ENCODE peak calls at places on chromosomes 11 and 22, in five cellular contexts. R, T, Z, W and F are unnamed samples.

GRCh38 chr11:43825217-43825816 is 55.3 kb upstream of the ALKBH3 start:
- DNase-seq in R (no peak), Z (no peak), T (peak; percentile 14), W (peak; percentile 13), F (peak; percentile 58)

GRCh38 chr11:120185678-120186407 is 25.0 kb upstream of the OAF start:
- DNase-seq in T (no peak), Z (no peak), R (peak; percentile 80), W (no peak), F (no peak)

GRCh38 chr22:17477401-17477833 is 85.9 kb upstream of the SLC25A18 start:
- DNase-seq in T (no peak), W (peak; percentile 5), Z (peak; percentile 49), R (no peak), F (no peak)

GRCh38 chr11:44733877-44734276 is 7.1 kb downstream of the TSPAN18 start:
- DNase-seq in Z (no peak), W (no peak), R (no peak), T (no peak), F (no peak)

GRCh38 chr22:27238935-27239510 is 562.5 kb downstream of the MN1 start:
- DNase-seq in R (no peak), Z (peak; percentile 52), W (no peak), T (peak; percentile 24), F (no peak)

GRCh38 chr11:15889972-15890371 is 466.4 kb downstream of the SOX6 start:
- DNase-seq in W (no peak), R (no peak), Z (no peak), T (no peak), F (no peak)

GRCh38 chr11:41479179-41479578 is 19.7 kb upstream of the LRRC4C start:
- DNase-seq in R (no peak), Z (no peak), T (no peak), W (no peak), F (no peak)

GRCh38 chr11:133843454-133843987 is 1.8 kb downstream of the SPATA19 start:
- DNase-seq in W (no peak), T (no peak), R (no peak), Z (no peak), F (no peak)

GRCh38 chr11:123122341-123122740 is 60.4 kb upstream of the HSPA8 start:
- DNase-seq in Z (no peak), W (no peak), T (no peak), R (peak; percentile 92), F (no peak)

GRCh38 chr11:17601206-17602075 is 54.4 kb downstream of the OTOG start:
- DNase-seq in T (peak; percentile 40), R (peak; percentile 76), Z (no peak), W (no peak), F (peak; percentile 57)

GRCh38 chr11:77198440-77198849 is 70.4 kb downstream of the MYO7A start:
- DNase-seq in Z (no peak), W (no peak), T (peak; percentile 84), R (no peak), F (peak; percentile 85)

GRCh38 chr11:94796863-94797262 is 28.7 kb downstream of the AMOTL1 start:
- DNase-seq in W (no peak), R (no peak), T (no peak), Z (no peak), F (no peak)
- H3K4me1 ChIP-seq in W (no peaks in the 10 kb centered on the region), R (peaks cover 53% of the 10 kb centered on the region), T (no peaks in the 10 kb centered on the region), Z (peaks cover 47% of the 10 kb centered on the region), F (no peaks in the 10 kb centered on the region)

DNA sequence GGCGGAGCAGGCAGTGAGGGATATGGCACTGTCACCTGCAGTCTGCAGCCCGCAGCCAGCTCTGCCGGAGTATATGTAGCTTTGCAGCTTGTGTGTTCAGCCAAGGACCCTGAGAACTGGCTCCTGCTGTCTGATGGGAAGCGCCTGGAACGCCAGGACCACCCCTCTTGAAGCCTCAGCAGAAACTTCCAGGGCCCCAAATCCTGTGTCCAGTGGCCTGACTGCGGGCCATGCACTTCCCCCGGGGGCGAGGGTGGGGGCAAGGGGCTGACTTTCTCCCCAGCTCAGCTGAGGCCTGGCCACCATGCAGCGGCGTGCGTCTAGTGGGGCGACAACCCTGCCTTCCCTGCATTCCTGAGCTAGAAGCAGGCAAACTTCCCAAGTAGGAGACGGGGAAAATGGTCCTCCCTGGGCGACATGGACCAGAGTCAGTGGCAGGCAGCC is 32.3 kb downstream of the PISD start:
- DNase-seq in R (no peak), Z (no peak), W (no peak), T (no peak), F (no peak)
- H3K4me1 ChIP-seq in R (peaks cover 79% of the 10 kb centered on the region), Z (peaks cover 58% of the 10 kb centered on the region), W (peaks cover 16% of the 10 kb centered on the region), T (peaks cover 62% of the 10 kb centered on the region), F (peaks cover 42% of the 10 kb centered on the region)

DNA sequence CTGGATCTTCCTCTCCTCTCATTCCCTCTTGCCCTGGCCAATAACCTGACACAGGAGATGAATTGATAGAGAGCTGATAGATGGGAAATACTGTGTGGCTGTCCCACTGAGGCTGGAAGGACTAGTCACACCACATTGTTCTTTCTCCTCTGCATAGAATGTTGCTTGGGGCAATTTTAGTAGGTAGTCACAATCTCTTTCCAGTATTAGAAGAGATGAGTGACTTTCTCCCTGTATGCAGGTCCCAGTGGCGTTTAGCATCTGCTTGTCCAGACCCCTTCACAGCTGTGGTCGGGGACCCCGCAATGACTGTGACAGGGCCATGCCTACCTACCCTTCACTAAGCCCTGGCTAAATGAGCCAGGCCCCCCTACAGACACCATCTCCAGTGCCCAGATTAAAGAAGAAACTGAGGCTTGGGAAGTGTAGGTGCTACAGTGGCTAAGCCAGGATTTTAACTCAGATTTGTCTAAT is 24.0 kb upstream of the P2RY2 start:
- DNase-seq in W (no peak), T (no peak), R (no peak), Z (no peak), F (no peak)
- H3K4me1 ChIP-seq in W (peaks cover 12% of the 10 kb centered on the region), T (peaks cover 3% of the 10 kb centered on the region), R (peaks cover 20% of the 10 kb centered on the region), Z (peaks cover 3% of the 10 kb centered on the region), F (peaks cover 10% of the 10 kb centered on the region)

GRCh38 chr22:37563153-37564081 is 3.1 kb downstream of the CDC42EP1 start:
- DNase-seq in T (peak; percentile 58), W (peak; percentile 61), Z (peak; percentile 69), R (no peak), F (no peak)

GRCh38 chr22:37560682-37561208 is 465 bp downstream of the CDC42EP1 start:
- DNase-seq in R (no peak), T (peak; percentile 39), Z (peak; percentile 73), W (no peak), F (no peak)

GRCh38 chr22:37564111-37564711 is 3.9 kb downstream of the CDC42EP1 start:
- DNase-seq in Z (no peak), W (no peak), T (no peak), R (no peak), F (no peak)

GRCh38 chr22:37561209-37562048 is 1.1 kb downstream of the CDC42EP1 start:
- DNase-seq in T (peak; percentile 89), Z (peak; percentile 92), R (no peak), W (peak; percentile 90), F (peak; percentile 91)

DNA sequence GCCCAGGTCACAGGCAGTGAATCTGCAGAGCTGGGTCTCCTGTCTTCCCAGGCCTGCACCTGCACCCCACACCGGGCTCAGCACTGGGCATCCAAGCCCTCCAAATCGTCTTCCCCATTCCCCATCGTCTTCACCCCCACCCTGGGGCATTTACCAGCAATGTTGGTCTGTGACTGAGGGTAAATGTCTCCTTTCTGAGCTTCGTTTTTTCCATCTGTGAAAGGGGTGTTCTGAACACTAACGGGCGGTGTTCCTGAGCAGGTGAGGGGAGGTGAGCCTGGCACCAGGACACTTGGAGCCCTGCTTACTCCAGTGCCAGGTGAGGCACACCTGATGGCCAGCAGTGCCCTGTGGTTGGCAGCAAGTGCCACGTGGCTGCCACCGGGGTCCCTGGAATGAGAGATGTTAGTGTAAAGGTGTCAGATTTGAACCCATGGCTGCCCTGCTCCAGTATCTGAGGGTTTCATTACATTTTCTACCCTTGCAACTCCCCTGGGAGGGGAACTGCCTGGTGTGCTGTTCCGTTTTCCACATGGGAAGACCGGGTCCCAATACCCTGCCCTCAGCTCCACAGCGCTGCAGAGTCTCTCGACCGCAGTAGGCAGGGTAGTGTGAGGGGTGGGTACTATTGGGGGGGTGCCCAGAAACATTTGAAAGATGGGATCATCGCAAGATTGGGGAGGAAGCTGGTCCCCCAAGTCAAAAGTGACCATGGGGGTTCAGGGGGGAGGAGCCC is 1.9 kb downstream of the CDC42EP1 start:
- DNase-seq in T (no peak), Z (no peak), W (no peak), R (no peak), F (no peak)
- H3K4me1 ChIP-seq in T (peaks cover 50% of the 10 kb centered on the region), Z (peaks cover 85% of the 10 kb centered on the region), W (peaks cover 6% of the 10 kb centered on the region), R (peaks cover 79% of the 10 kb centered on the region), F (peaks cover 10% of the 10 kb centered on the region)

GRCh38 chr11:67584205-67584880 is 731 bp downstream of the GSTP1 start:
- DNase-seq in Z (peak; percentile 90), W (peak; percentile 93), T (peak; percentile 58), R (peak; percentile 95), F (peak; percentile 75)

GRCh38 chr11:67581469-67581868 is 2.1 kb upstream of the GSTP1 start:
- DNase-seq in W (peak; percentile 95), R (no peak), Z (peak; percentile 67), T (no peak), F (peak; percentile 23)

GRCh38 chr11:67584881-67585873 is 1.6 kb downstream of the GSTP1 start:
- DNase-seq in Z (no peak), W (no peak), R (no peak), T (peak; percentile 25), F (no peak)

GRCh38 chr11:67582026-67582425 is 1.6 kb upstream of the GSTP1 start:
- DNase-seq in T (no peak), R (no peak), Z (no peak), W (no peak), F (no peak)

DNA sequence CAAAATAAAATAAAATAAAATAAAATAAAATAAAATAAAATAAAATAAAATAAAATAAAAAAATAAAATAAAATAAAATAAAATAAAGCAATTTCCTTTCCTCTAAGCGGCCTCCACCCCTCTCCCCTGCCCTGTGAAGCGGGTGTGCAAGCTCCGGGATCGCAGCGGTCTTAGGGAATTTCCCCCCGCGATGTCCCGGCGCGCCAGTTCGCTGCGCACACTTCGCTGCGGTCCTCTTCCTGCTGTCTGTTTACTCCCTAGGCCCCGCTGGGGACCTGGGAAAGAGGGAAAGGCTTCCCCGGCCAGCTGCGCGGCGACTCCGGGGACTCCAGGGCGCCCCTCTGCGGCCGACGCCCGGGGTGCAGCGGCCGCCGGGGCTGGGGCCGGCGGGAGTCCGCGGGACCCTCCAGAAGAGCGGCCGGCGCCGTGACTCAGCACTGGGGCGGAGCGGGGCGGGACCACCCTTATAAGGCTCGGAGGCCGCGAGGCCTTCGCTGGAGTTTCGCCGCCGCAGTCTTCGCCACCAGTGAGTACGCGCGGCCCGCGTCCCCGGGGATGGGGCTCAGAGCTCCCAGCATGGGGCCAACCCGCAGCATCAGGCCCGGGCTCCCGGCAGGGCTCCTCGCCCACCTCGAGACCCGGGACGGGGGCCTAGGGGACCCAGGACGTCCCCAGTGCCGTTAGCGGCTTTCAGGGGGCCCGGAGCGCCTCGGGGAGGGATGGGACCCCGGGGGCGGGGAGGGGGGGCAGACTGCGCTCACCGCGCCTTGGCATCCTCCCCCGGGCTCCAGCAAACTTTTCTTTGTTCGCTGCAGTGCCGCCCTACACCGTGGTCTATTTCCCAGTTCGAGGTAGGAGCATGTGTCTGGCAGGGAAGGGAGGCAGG is at the start of gene GSTP1:
- DNase-seq in T (peak; percentile 94), W (peak; percentile 86), R (peak; percentile 92), Z (peak; percentile 95), F (peak; percentile 96)
- H3K4me1 ChIP-seq in T (peaks cover 49% of the 10 kb centered on the region), W (peaks cover 4% of the 10 kb centered on the region), R (peaks cover 37% of the 10 kb centered on the region), Z (peaks cover 36% of the 10 kb centered on the region), F (peaks cover 63% of the 10 kb centered on the region)